ENCODE peak calls at places on chromosomes 7 and 10, in ten cellular contexts. M, A, F, I, B, H, Z, Y, D and U are unnamed samples.

GRCh38 chr10:95850791-95851190 is 57.0 kb upstream of the CC2D2B start:
- DNase-seq in M (no peak), A (no peak), F (no peak), I (no peak), B (no peak), H (no peak), Z (no peak), Y (no peak), D (no peak), U (no peak)

GRCh38 chr10:97427571-97428179 is 1.7 kb downstream of the PGAM1 start:
- DNase-seq in M (peak; percentile 43), A (no peak), F (no peak), I (no peak), B (no peak), H (no peak), Z (peak; percentile 36), Y (peak; percentile 74), D (no peak), U (peak; percentile 52)

GRCh38 chr10:54470324-54470631 is 330.8 kb downstream of the PCDH15 start:
- DNase-seq in M (no peak), A (no peak), F (no peak), I (no peak), B (no peak), H (no peak), Z (no peak), Y (no peak), D (no peak), U (no peak)

GRCh38 chr10:119667562-119668328 is 16.6 kb downstream of the BAG3 start:
- DNase-seq in M (peak; percentile 78), A (peak; percentile 78), F (peak; percentile 90), I (peak; percentile 43), B (peak; percentile 92), H (peak; percentile 81), Z (peak; percentile 98), Y (peak; percentile 68), D (no peak), U (peak; percentile 81)

GRCh38 chr10:62916157-62916603 is 100.0 kb upstream of the EGR2 start:
- DNase-seq in M (no peak), A (no peak), F (no peak), I (no peak), B (no peak), H (no peak), Z (peak; percentile 25), Y (no peak), D (no peak), U (no peak)

GRCh38 chr10:87861566-87861952 is 1.8 kb downstream of the KLLN start:
- DNase-seq in M (peak; percentile 86), A (peak; percentile 85), F (peak; percentile 89), I (peak; percentile 74), B (no peak), H (peak; percentile 88), Z (peak; percentile 89), Y (peak; percentile 82), D (no peak), U (peak; percentile 90)

GRCh38 chr10:51960494-51960895 is 261.1 kb upstream of the CSTF2T start:
- DNase-seq in M (no peak), A (no peak), F (no peak), I (no peak), B (peak; percentile 19), H (no peak), Z (peak; percentile 76), Y (peak; percentile 3), D (no peak), U (no peak)

GRCh38 chr10:86888585-86889381 is 68.6 kb downstream of the MMRN2 start:
- DNase-seq in M (no peak), A (no peak), F (no peak), I (no peak), B (no peak), H (no peak), Z (peak; percentile 71), Y (no peak), D (no peak), U (no peak)

GRCh38 chr7:159031750-159032149 is 112.9 kb downstream of the VIPR2 start:
- DNase-seq in M (peak; percentile 17), A (no peak), F (no peak), I (peak; percentile 47), B (no peak), H (peak; percentile 54), Z (no peak), Y (no peak), D (peak; percentile 94), U (no peak)

GRCh38 chr10:3691482-3691881 is 93.5 kb downstream of the KLF6 start:
- DNase-seq in M (peak; percentile 70), A (no peak), F (no peak), I (no peak), B (no peak), H (no peak), Z (peak; percentile 12), Y (no peak), D (no peak), U (no peak)

GRCh38 chr7:129914536-129915272 is 38.1 kb downstream of the UBE2H start:
- DNase-seq in M (no peak), A (no peak), F (no peak), I (no peak), B (no peak), H (no peak), Z (no peak), Y (no peak), D (no peak), U (no peak)

GRCh38 chr10:91930939-91931338 is 7.4 kb downstream of the BTAF1 start:
- DNase-seq in M (no peak), A (no peak), F (no peak), I (no peak), B (no peak), H (no peak), Z (peak; percentile 40), Y (no peak), D (no peak), U (no peak)

GRCh38 chr7:82615527-82615926 is 171.9 kb upstream of the CACNA2D1 start:
- DNase-seq in M (no peak), A (no peak), F (no peak), I (no peak), B (no peak), H (no peak), Z (no peak), Y (no peak), D (no peak), U (no peak)

GRCh38 chr10:72742797-72743196 is 50.9 kb downstream of the MCU start:
- DNase-seq in M (no peak), A (no peak), F (no peak), I (no peak), B (no peak), H (no peak), Z (no peak), Y (no peak), D (no peak), U (no peak)

GRCh38 chr10:72742077-72742476 is 50.1 kb downstream of the MCU start:
- DNase-seq in M (no peak), A (no peak), F (no peak), I (no peak), B (no peak), H (no peak), Z (no peak), Y (no peak), D (no peak), U (no peak)

GRCh38 chr10:72736881-72737280 is 44.9 kb downstream of the MCU start:
- DNase-seq in M (no peak), A (no peak), F (no peak), I (no peak), B (no peak), H (no peak), Z (peak; percentile 74), Y (no peak), D (no peak), U (no peak)

GRCh38 chr10:72738476-72738875 is 46.5 kb downstream of the MCU start:
- DNase-seq in M (no peak), A (no peak), F (no peak), I (no peak), B (no peak), H (no peak), Z (no peak), Y (peak; percentile 49), D (no peak), U (no peak)

GRCh38 chr10:72740526-72740925 is 48.6 kb downstream of the MCU start:
- DNase-seq in M (no peak), A (no peak), F (peak; percentile 68), I (no peak), B (peak; percentile 33), H (no peak), Z (peak; percentile 65), Y (peak; percentile 59), D (no peak), U (no peak)
- H3K4me1 ChIP-seq in M (peaks cover 11% of the 10 kb centered on the region), A (peaks cover 22% of the 10 kb centered on the region), F (peaks cover 62% of the 10 kb centered on the region), I (peaks cover 14% of the 10 kb centered on the region), B (peaks cover 37% of the 10 kb centered on the region), H (peaks cover 33% of the 10 kb centered on the region), Z (peaks cover 18% of the 10 kb centered on the region), Y (peaks cover 41% of the 10 kb centered on the region), D (peaks cover 40% of the 10 kb centered on the region), U (peaks cover 28% of the 10 kb centered on the region)

DNA sequence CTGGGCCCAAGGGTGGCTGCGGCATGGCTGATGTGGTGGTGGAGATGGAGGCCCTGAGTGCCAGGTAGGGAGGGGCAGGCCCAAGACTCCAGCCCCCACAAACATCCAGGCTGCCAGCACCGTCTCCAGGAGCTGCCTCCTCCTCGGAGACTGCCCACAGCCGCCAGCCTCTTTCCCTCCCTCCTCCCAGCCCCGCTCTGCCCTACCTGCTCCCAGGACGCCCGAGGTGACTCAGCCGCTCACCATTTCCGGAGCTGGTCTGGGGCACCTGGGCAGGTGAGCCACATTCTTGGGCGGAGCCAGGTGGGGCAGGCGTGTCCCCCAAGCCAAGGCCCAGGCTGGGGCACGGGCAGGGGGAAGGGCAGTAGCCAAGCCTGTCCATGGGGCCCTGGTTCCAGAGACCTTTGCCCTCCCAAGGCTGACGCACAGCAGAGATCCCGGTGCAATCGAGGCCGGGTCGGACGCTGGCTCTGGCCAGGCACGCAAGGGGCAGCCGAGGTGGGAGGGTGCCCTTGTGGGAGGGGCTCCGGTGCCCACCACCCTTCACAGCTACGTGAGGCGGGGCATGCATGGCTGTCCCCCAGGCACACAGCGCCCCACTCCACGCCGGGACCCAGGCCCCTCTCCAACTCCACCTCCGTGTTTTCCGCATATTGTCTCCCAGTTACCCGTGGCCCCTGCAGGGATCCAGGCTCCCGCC is 8.8 kb downstream of the ADAP1 start:
- DNase-seq in M (no peak), A (peak; percentile 55), F (peak; percentile 60), I (no peak), B (no peak), H (peak; percentile 61), Z (no peak), Y (no peak), D (no peak), U (peak; percentile 88)
- TF ChIP-seq POLR2A in M (no peak), A (no peak), F (no peak), I (no peak), B (no peak), H (no peak), Z (no peak), Y (no peak), D (no peak), U (peak; percentile 93)

DNA sequence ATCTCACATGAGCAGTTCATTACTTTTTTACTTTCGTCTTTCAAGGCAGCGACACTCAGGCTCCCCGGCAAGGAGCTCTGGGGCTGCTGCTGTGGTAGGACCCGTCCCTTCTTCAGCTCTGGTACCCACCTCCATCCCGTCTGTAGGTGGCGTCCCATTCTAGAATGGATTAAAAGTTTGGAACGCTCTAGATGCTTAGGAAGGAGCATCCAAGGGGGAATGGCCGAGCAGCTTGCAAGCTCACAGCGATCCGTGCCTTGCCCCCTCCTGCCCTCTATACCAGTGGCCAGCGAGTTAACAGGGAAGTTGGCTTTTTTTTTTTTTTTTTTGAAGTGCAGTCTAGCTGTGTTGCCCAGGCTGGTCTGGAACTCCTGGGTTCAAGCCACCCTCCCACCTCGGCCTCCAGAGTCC is 22.8 kb upstream of the TTYH3 start:
- DNase-seq in M (no peak), A (no peak), F (no peak), I (no peak), B (peak; percentile 59), H (no peak), Z (peak; percentile 43), Y (peak; percentile 62), D (no peak), U (peak; percentile 50)
- TF ChIP-seq CTCF in M (peak; percentile 3), A (peak; percentile 25), F (no peak), I (no peak), B (peak; percentile 24), H (no peak), Z (peak; percentile 41), Y (peak; percentile 80), D (no peak), U (no peak)

GRCh38 chr10:101062231-101063161 is 707 bp downstream of the KAZALD1 start:
- DNase-seq in M (peak; percentile 46), A (peak; percentile 79), F (peak; percentile 71), I (peak; percentile 47), B (peak; percentile 71), H (peak; percentile 76), Z (peak; percentile 43), Y (peak; percentile 68), D (no peak), U (peak; percentile 62)
- H3K4me1 ChIP-seq in M (peaks cover 43% of the 10 kb centered on the region), A (peaks cover 19% of the 10 kb centered on the region), F (peaks cover 50% of the 10 kb centered on the region), I (peaks cover 12% of the 10 kb centered on the region), B (peaks cover 43% of the 10 kb centered on the region), H (peaks cover 63% of the 10 kb centered on the region), Z (peaks cover 22% of the 10 kb centered on the region), Y (peaks cover 57% of the 10 kb centered on the region), D (peaks cover 55% of the 10 kb centered on the region), U (peaks cover 57% of the 10 kb centered on the region)